ENCODE peak calls at places on chromosomes 5 and 9, in seven cellular contexts. T, C, K, Q, V, I and G are unnamed samples.

GRCh38 chr5:125203039-125203438 is 456.6 kb upstream of the ZNF608 start:
- DNase-seq in T (no peak), C (no peak), K (no peak), Q (no peak), V (no peak), I (no peak), G (no peak)

GRCh38 chr5:115309751-115310370 is 13.4 kb upstream of the CCDC112 start:
- DNase-seq in T (no peak), C (no peak), K (no peak), Q (no peak), V (no peak), I (no peak), G (peak; percentile 35)

GRCh38 chr5:176860381-176860780 is 38.8 kb downstream of the HK3 start:
- DNase-seq in T (no peak), C (no peak), K (no peak), Q (no peak), V (no peak), I (no peak), G (no peak)

GRCh38 chr5:64784451-64785025 is 15.8 kb downstream of the CWC27 start:
- DNase-seq in T (peak; percentile 55), C (peak; percentile 75), K (peak; percentile 36), Q (peak; percentile 23), V (peak; percentile 78), I (peak; percentile 90), G (peak; percentile 79)

GRCh38 chr9:123104807-123105206 is 71.3 kb downstream of the GPR21 start:
- DNase-seq in T (no peak), C (no peak), K (no peak), Q (no peak), V (no peak), I (no peak), G (no peak)

GRCh38 chr9:18985464-18985951 is 47.5 kb downstream of the SAXO1 start:
- DNase-seq in T (peak; percentile 49), C (no peak), K (no peak), Q (no peak), V (peak; percentile 83), I (no peak), G (no peak)

GRCh38 chr5:31954091-31954490 is 220.0 kb downstream of the GOLPH3 start:
- DNase-seq in T (no peak), C (no peak), K (no peak), Q (no peak), V (no peak), I (no peak), G (no peak)

GRCh38 chr5:78509884-78510769 is 138.4 kb downstream of the LHFPL2 start:
- DNase-seq in T (peak; percentile 87), C (no peak), K (no peak), Q (no peak), V (peak; percentile 85), I (peak; percentile 89), G (no peak)

GRCh38 chr9:91949946-91950664 is at the start of gene ROR2:
- DNase-seq in T (peak; percentile 66), C (peak; percentile 58), K (peak; percentile 92), Q (no peak), V (peak; percentile 84), I (peak; percentile 90), G (peak; percentile 71)

GRCh38 chr9:87513171-87513570 is 15.5 kb downstream of the DAPK1 start:
- DNase-seq in T (no peak), C (no peak), K (no peak), Q (no peak), V (no peak), I (no peak), G (no peak)

GRCh38 chr5:91272858-91273257 is 110.3 kb downstream of the ARRDC3 start:
- DNase-seq in T (no peak), C (no peak), K (no peak), Q (no peak), V (no peak), I (no peak), G (no peak)

GRCh38 chr9:28648723-28649122 is 1075.4 kb upstream of the C9orf72 start:
- DNase-seq in T (no peak), C (no peak), K (peak; percentile 21), Q (no peak), V (no peak), I (no peak), G (peak; percentile 51)

GRCh38 chr9:21326526-21327139 is 8.6 kb downstream of the KLHL9 start:
- DNase-seq in T (no peak), C (no peak), K (peak; percentile 43), Q (no peak), V (no peak), I (no peak), G (peak; percentile 60)

GRCh38 chr9:7777776-7778175 is 21.8 kb downstream of the DMAC1 start:
- DNase-seq in T (no peak), C (no peak), K (no peak), Q (no peak), V (no peak), I (no peak), G (peak; percentile 29)

GRCh38 chr5:119285070-119285916 is 70.5 kb upstream of the TNFAIP8 start:
- DNase-seq in T (no peak), C (no peak), K (no peak), Q (no peak), V (no peak), I (no peak), G (no peak)

GRCh38 chr9:89555426-89556375 is 49.1 kb upstream of the GADD45G start:
- DNase-seq in T (no peak), C (no peak), K (no peak), Q (no peak), V (no peak), I (peak; percentile 72), G (peak; percentile 83)

GRCh38 chr9:136644593-136645342 is 17.9 kb upstream of the EGFL7 start:
- DNase-seq in T (peak; percentile 90), C (no peak), K (peak; percentile 96), Q (peak; percentile 22), V (peak; percentile 52), I (peak; percentile 98), G (no peak)

GRCh38 chr5:177430146-177430951 is 3.9 kb downstream of the GRK6 start:
- DNase-seq in T (no peak), C (peak; percentile 49), K (no peak), Q (no peak), V (no peak), I (no peak), G (no peak)

GRCh38 chr9:90734631-90735030 is 67.0 kb upstream of the SYK start:
- DNase-seq in T (no peak), C (no peak), K (no peak), Q (no peak), V (no peak), I (no peak), G (peak; percentile 20)

GRCh38 chr5:19125956-19126713 is 861.9 kb downstream of the CDH18 start:
- DNase-seq in T (no peak), C (no peak), K (no peak), Q (no peak), V (no peak), I (no peak), G (peak; percentile 72)